ENCODE peak calls at places on chromosomes 5 and 9, in four cellular contexts. T, Y, F and A are unnamed samples.

GRCh38 chr5:9545301-9545958 is 445 bp downstream of the SEMA5A start:
- DNase-seq in T (no peak), Y (no peak), F (no peak), A (no peak)

GRCh38 chr9:78118742-78119473 is 87.3 kb upstream of the GNAQ start:
- DNase-seq in F (peak), T (no peak), Y (peak), A (no peak)

GRCh38 chr5:122403256-122403655 is 91.2 kb downstream of the SNCAIP start:
- DNase-seq in T (no peak), Y (no peak), F (no peak), A (no peak)

GRCh38 chr9:112754578-112754977 is 4.0 kb downstream of the SNX30 start:
- DNase-seq in Y (peak), F (no peak), T (no peak), A (no peak)

GRCh38 chr5:157563373-157564148 is 12.0 kb downstream of the ADAM19 start:
- DNase-seq in T (peak), F (peak), Y (no peak), A (peak)

GRCh38 chr9:5582835-5583195 is 46.1 kb upstream of the RIC1 start:
- DNase-seq in T (no peak), Y (no peak), F (peak), A (peak)

GRCh38 chr5:180214870-180215737 is 6.1 kb upstream of the RASGEF1C start:
- DNase-seq in F (no peak), T (no peak), Y (no peak), A (no peak)

GRCh38 chr5:120446068-120446492 is 18.0 kb upstream of the PRR16 start:
- DNase-seq in Y (no peak), F (peak), T (no peak), A (peak)

GRCh38 chr5:179923422-179923821 is 15.7 kb upstream of the TBC1D9B start:
- DNase-seq in T (no peak), F (no peak), Y (no peak), A (no peak)

GRCh38 chr5:154078305-154078704 is 39.5 kb downstream of the MFAP3 start:
- DNase-seq in T (no peak), Y (no peak), F (no peak), A (no peak)

GRCh38 chr5:92268343-92268742 is 885.2 kb upstream of the ARRDC3 start:
- DNase-seq in T (no peak), Y (peak), F (no peak), A (no peak)

GRCh38 chr5:90894866-90895420 is 336.3 kb downstream of the ADGRV1 start:
- DNase-seq in F (no peak), Y (no peak), T (no peak), A (no peak)

GRCh38 chr9:14096182-14096922 is 217.6 kb downstream of the NFIB start:
- DNase-seq in T (no peak), F (no peak), Y (no peak), A (peak)

GRCh38 chr5:154815684-154816247 is 34.6 kb downstream of the FAXDC2 start:
- DNase-seq in Y (no peak), T (no peak), F (no peak), A (no peak)

GRCh38 chr9:22214497-22215031 is 205.5 kb upstream of the CDKN2B start:
- DNase-seq in F (no peak), Y (no peak), T (no peak), A (no peak)

GRCh38 chr5:40841068-40841805 is at the start of gene CARD6:
- DNase-seq in F (no peak), Y (no peak), T (no peak), A (peak)

GRCh38 chr5:90803891-90804290 is 245.3 kb downstream of the ADGRV1 start:
- DNase-seq in F (no peak), Y (no peak), T (no peak), A (no peak)

GRCh38 chr5:77846422-77847128 is 70.4 kb upstream of the TBCA start:
- DNase-seq in T (no peak), Y (no peak), F (no peak), A (no peak)

GRCh38 chr9:107710988-107711387 is 221.4 kb upstream of the KLF4 start:
- DNase-seq in Y (no peak), T (no peak), F (no peak), A (no peak)